ENCODE peak calls at places on chromosomes 4 and X, in nine cellular contexts. S is CD4-positive, alpha-beta T cell; P is GM10248; D is left lung; M is tibial artery; O is NCI-H2171 treated with DMSO at 0.1 percent for 48 hours; X is activated CD4-positive, alpha-beta T cell treated with anti-CD3 and anti-CD28 coated beads for 4 hours; Y is RCC 7860; K is nephron progenitor cell. H is an unnamed sample.

GRCh38 chr4:151117371-151117962 is 18.0 kb downstream of the RPS3A start:
- DNase-seq in D (no peak), X (peak; percentile 53), S (peak; percentile 40), K (peak; percentile 70), P (peak; percentile 76), Y (peak; percentile 44), O (peak; percentile 73), M (no peak), H (peak; percentile 55)

GRCh38 chr4:71229477-71230257 is 109.2 kb upstream of the SLC4A4 start:
- DNase-seq in M (no peak), X (no peak), K (peak; percentile 24), P (peak; percentile 39), D (no peak), S (no peak), O (peak; percentile 50), Y (peak; percentile 65), H (no peak)

GRCh38 chr4:54683616-54684346 is 26.0 kb downstream of the KIT start:
- DNase-seq in P (peak; percentile 43), M (no peak), S (peak; percentile 47), Y (no peak), K (no peak), X (peak; percentile 51), O (no peak), D (no peak), H (no peak)

GRCh38 chr4:124483043-124483906 is 229.3 kb downstream of the ANKRD50 start:
- DNase-seq in P (no peak), X (no peak), O (no peak), Y (no peak), S (no peak), M (no peak), K (no peak), D (no peak), H (no peak)

GRCh38 chrX:39194673-39195072 is 393.4 kb downstream of the MID1IP1 start:
- DNase-seq in P (no peak), X (no peak), K (no peak), O (no peak), S (no peak), Y (no peak), M (no peak), D (no peak), H (no peak)

GRCh38 chr4:54400802-54401201 is 171.7 kb downstream of the PDGFRA start:
- DNase-seq in Y (peak; percentile 62), O (no peak), D (peak; percentile 36), K (no peak), X (no peak), S (no peak), M (no peak), P (no peak), H (no peak)

GRCh38 chr4:3365871-3366842 is 73.3 kb downstream of the RGS12 start:
- DNase-seq in D (no peak), S (no peak), K (no peak), X (no peak), O (no peak), P (no peak), M (no peak), Y (no peak), H (no peak)

GRCh38 chr4:125313497-125313896 is 1.3 kb upstream of the FAT4 start:
- DNase-seq in K (peak; percentile 44), D (no peak), M (no peak), P (peak; percentile 50), X (no peak), O (peak; percentile 80), S (no peak), Y (peak; percentile 61), H (no peak)

GRCh38 chr4:168610911-168611530 is 114.2 kb downstream of the PALLD start:
- DNase-seq in O (no peak), P (no peak), X (no peak), D (no peak), M (no peak), K (no peak), Y (no peak), S (no peak), H (no peak)

GRCh38 chr4:169062861-169063197 is 52.8 kb upstream of the CBR4 start:
- DNase-seq in D (no peak), M (no peak), K (no peak), S (no peak), P (no peak), O (no peak), X (no peak), Y (no peak), H (no peak)

GRCh38 chr4:26953361-26953760 is 92.7 kb downstream of the STIM2 start:
- DNase-seq in Y (no peak), K (no peak), D (no peak), X (no peak), P (no peak), S (no peak), M (no peak), O (no peak), H (no peak)

GRCh38 chrX:9172451-9172850 is 138.5 kb upstream of the FAM9B start:
- DNase-seq in S (no peak), K (no peak), O (no peak), X (no peak), Y (peak; percentile 70), D (no peak), M (no peak), P (no peak), H (no peak)

GRCh38 chr4:119039779-119040178 is 95.9 kb upstream of the MYOZ2 start:
- DNase-seq in K (no peak), M (no peak), S (no peak), D (no peak), Y (no peak), P (no peak), O (no peak), X (no peak), H (peak; percentile 68)

GRCh38 chrX:120137439-120137838 is 21.0 kb upstream of the RHOXF2 start:
- DNase-seq in P (no peak), K (no peak), Y (no peak), X (no peak), S (no peak), D (no peak), M (no peak), O (no peak), H (no peak)

GRCh38 chrX:69605521-69605920 is 10.4 kb upstream of the EDA start:
- DNase-seq in O (no peak), K (no peak), X (no peak), P (no peak), D (no peak), M (no peak), Y (no peak), S (no peak), H (no peak)

GRCh38 chr4:155820887-155821529 is 45.1 kb downstream of the ASIC5 start:
- DNase-seq in O (no peak), S (no peak), K (no peak), D (no peak), Y (no peak), X (no peak), P (no peak), M (no peak), H (no peak)

GRCh38 chr4:158033416-158033863 is 139.4 kb downstream of the GASK1B start:
- DNase-seq in K (no peak), O (no peak), D (no peak), S (no peak), M (no peak), Y (peak; percentile 62), X (no peak), P (no peak), H (no peak)

GRCh38 chrX:7077910-7078245 is 69.6 kb upstream of the STS start:
- DNase-seq in M (no peak), Y (no peak), X (no peak), D (no peak), S (no peak), P (no peak), K (no peak), O (no peak), H (no peak)

GRCh38 chrX:120016068-120016441 is 61.4 kb downstream of the RHOXF2B start:
- DNase-seq in K (no peak), P (no peak), D (no peak), M (no peak), O (no peak), X (no peak), S (no peak), Y (no peak), H (no peak)

GRCh38 chr4:40180356-40180755 is 16.5 kb upstream of the RHOH start:
- DNase-seq in O (no peak), D (no peak), S (no peak), Y (peak; percentile 46), K (no peak), P (no peak), M (no peak), X (no peak), H (no peak)

GRCh38 chr4:148415500-148415899 is 26.7 kb downstream of the NR3C2 start:
- DNase-seq in X (no peak), P (no peak), S (no peak), D (no peak), M (no peak), O (peak; percentile 9), Y (no peak), K (no peak), H (no peak)

GRCh38 chrX:47706575-47706974 is 47.6 kb upstream of the UXT start:
- DNase-seq in X (no peak), K (no peak), P (no peak), D (no peak), O (no peak), Y (no peak), M (no peak), S (no peak), H (no peak)

GRCh38 chrX:46837543-46838481 is 969 bp downstream of the RP2 start:
- DNase-seq in P (peak; percentile 20), D (no peak), K (no peak), M (no peak), S (no peak), X (no peak), O (no peak), Y (peak; percentile 10), H (no peak)

GRCh38 chr4:12635629-12636028 is 848.5 kb downstream of the RAB28 start:
- DNase-seq in Y (no peak), S (no peak), M (no peak), X (no peak), D (no peak), K (no peak), P (no peak), O (no peak), H (no peak)

GRCh38 chrX:124010157-124010556 is 48.7 kb downstream of the STAG2 start:
- DNase-seq in Y (no peak), X (no peak), O (no peak), M (no peak), S (no peak), D (no peak), K (no peak), P (no peak), H (no peak)